ENCODE peak calls at places on chromosomes 2 and 18, in seven cellular contexts. N is left ventricle myocardium inferior, U is uterus, M is kidney, H is spleen, V is WERI-Rb-1, X is brain microvascular endothelial cell. P is an unnamed sample.

GRCh38 chr2:127373362-127374083 is 14.3 kb downstream of the MAP3K2 start:
- DNase-seq in N (no peak), U (no peak), M (no peak), H (no peak), V (no peak), X (no peak), P (no peak)

GRCh38 chr2:111252436-111252835 is 131.7 kb downstream of the BCL2L11 start:
- DNase-seq in N (no peak), U (no peak), M (no peak), H (no peak), V (no peak), X (no peak), P (peak)

GRCh38 chr2:233486778-233487552 is 79.6 kb downstream of the USP40 start:
- DNase-seq in N (no peak), U (no peak), M (peak), H (no peak), V (no peak), X (peak), P (no peak)

GRCh38 chr2:237577956-237578870 is 11.8 kb downstream of the PRLH start:
- DNase-seq in N (no peak), U (no peak), M (no peak), H (peak), V (no peak), X (no peak), P (no peak)

GRCh38 chr2:202014328-202015034 is 19.2 kb upstream of the FZD7 start:
- DNase-seq in N (no peak), U (no peak), M (no peak), H (no peak), V (no peak), X (no peak), P (no peak)

GRCh38 chr2:226575928-226576327 is 223.7 kb downstream of the IRS1 start:
- DNase-seq in N (no peak), U (no peak), M (no peak), H (no peak), V (no peak), X (no peak), P (no peak)

GRCh38 chr2:28343184-28343942 is 49.3 kb upstream of the FOSL2 start:
- DNase-seq in N (peak), U (no peak), M (no peak), H (no peak), V (no peak), X (no peak), P (no peak)

GRCh38 chr2:28434600-28434989 is 41.9 kb downstream of the FOSL2 start:
- DNase-seq in N (no peak), U (no peak), M (no peak), H (peak), V (no peak), X (no peak), P (no peak)

GRCh38 chr2:120904379-120904778 is 168.7 kb downstream of the GLI2 start:
- DNase-seq in N (no peak), U (no peak), M (peak), H (no peak), V (no peak), X (no peak), P (peak)

GRCh38 chr2:229417906-229418305 is 146.8 kb upstream of the PID1 start:
- DNase-seq in N (no peak), U (no peak), M (no peak), H (no peak), V (no peak), X (no peak), P (peak)

GRCh38 chr18:49988733-49989132 is 175.4 kb upstream of the ACAA2 start:
- DNase-seq in N (no peak), U (no peak), M (no peak), H (no peak), V (no peak), X (no peak), P (no peak)

GRCh38 chr2:71667256-71668182 is 214.2 kb downstream of the DYSF start:
- DNase-seq in N (no peak), U (no peak), M (peak), H (peak), V (no peak), X (no peak), P (peak)

GRCh38 chr2:11598228-11598731 is 64.4 kb downstream of the GREB1 start:
- DNase-seq in N (no peak), U (no peak), M (peak), H (no peak), V (no peak), X (no peak), P (no peak)

GRCh38 chr2:51387235-51387634 is 355.3 kb upstream of the NRXN1 start:
- DNase-seq in N (no peak), U (no peak), M (no peak), H (no peak), V (no peak), X (peak), P (no peak)

GRCh38 chr2:128280901-128281321 is 37.8 kb downstream of the HS6ST1 start:
- DNase-seq in N (peak), U (no peak), M (peak), H (peak), V (peak), X (no peak), P (peak)

GRCh38 chr2:53880756-53881155 is 21.0 kb upstream of the GPR75 start:
- DNase-seq in N (no peak), U (no peak), M (no peak), H (no peak), V (no peak), X (no peak), P (no peak)

GRCh38 chr2:207231106-207231860 is 65.5 kb upstream of the KLF7 start:
- DNase-seq in N (no peak), U (no peak), M (no peak), H (no peak), V (no peak), X (no peak), P (no peak)

GRCh38 chr2:142176941-142177340 is 46.1 kb upstream of the LRP1B start:
- DNase-seq in N (no peak), U (no peak), M (no peak), H (no peak), V (peak), X (no peak), P (no peak)

GRCh38 chr2:149040451-149040850 is 2.0 kb downstream of the LYPD6B start:
- DNase-seq in N (no peak), U (no peak), M (no peak), H (no peak), V (peak), X (no peak), P (peak)

GRCh38 chr2:215503381-215503780 is 67.5 kb upstream of the FN1 start:
- DNase-seq in N (no peak), U (no peak), M (no peak), H (no peak), V (no peak), X (no peak), P (no peak)

GRCh38 chr2:239275871-239276812 is 124.7 kb downstream of the HDAC4 start:
- DNase-seq in N (peak), U (peak), M (peak), H (peak), V (peak), X (no peak), P (peak)

GRCh38 chr18:28039078-28039477 is 137.9 kb downstream of the CDH2 start:
- DNase-seq in N (no peak), U (no peak), M (no peak), H (no peak), V (no peak), X (peak), P (no peak)

GRCh38 chr2:169845016-169845415 is 17.8 kb downstream of the UBR3 start:
- DNase-seq in N (no peak), U (no peak), M (no peak), H (no peak), V (no peak), X (no peak), P (no peak)

GRCh38 chr2:131048641-131049040 is 44.6 kb downstream of the FAM168B start:
- DNase-seq in N (no peak), U (no peak), M (peak), H (no peak), V (no peak), X (no peak), P (no peak)

GRCh38 chr2:174522553-174522952 is 35.7 kb upstream of the GPR155 start:
- DNase-seq in N (no peak), U (no peak), M (no peak), H (no peak), V (no peak), X (no peak), P (no peak)

GRCh38 chr2:186009341-186009740 is 270.7 kb downstream of the FSIP2 start:
- DNase-seq in N (no peak), U (no peak), M (no peak), H (no peak), V (no peak), X (no peak), P (peak)

GRCh38 chr2:1715184-1716012 is 28.9 kb downstream of the PXDN start:
- DNase-seq in N (no peak), U (peak), M (peak), H (no peak), V (no peak), X (no peak), P (no peak)

GRCh38 chr2:33848486-33848885 is 249.4 kb upstream of the FAM98A start:
- DNase-seq in N (no peak), U (no peak), M (no peak), H (no peak), V (no peak), X (peak), P (no peak)

GRCh38 chr18:56240405-56240804 is 398.0 kb downstream of the TXNL1 start:
- DNase-seq in N (no peak), U (no peak), M (no peak), H (no peak), V (no peak), X (no peak), P (no peak)

GRCh38 chr2:191109888-191110287 is 40.9 kb downstream of the STAT4 start:
- DNase-seq in N (no peak), U (no peak), M (no peak), H (no peak), V (no peak), X (peak), P (no peak)

GRCh38 chr2:151727593-151728552 is 6.4 kb downstream of the NEB start:
- DNase-seq in N (no peak), U (no peak), M (no peak), H (no peak), V (no peak), X (no peak), P (no peak)

GRCh38 chr2:176395273-176395854 is 126.1 kb downstream of the MTX2 start:
- DNase-seq in N (no peak), U (no peak), M (no peak), H (no peak), V (no peak), X (no peak), P (no peak)

GRCh38 chr18:21599585-21600525 is 649 bp downstream of the ESCO1 start:
- DNase-seq in N (peak), U (no peak), M (peak), H (peak), V (no peak), X (no peak), P (peak)

GRCh38 chr2:241109210-241110088 is 7.4 kb upstream of the MTERF4 start:
- DNase-seq in N (no peak), U (no peak), M (no peak), H (no peak), V (no peak), X (no peak), P (peak)

GRCh38 chr2:241112046-241112445 is 10.0 kb upstream of the MTERF4 start:
- DNase-seq in N (no peak), U (no peak), M (peak), H (no peak), V (no peak), X (no peak), P (no peak)

GRCh38 chr2:241110089-241110606 is 8.1 kb upstream of the MTERF4 start:
- DNase-seq in N (no peak), U (no peak), M (no peak), H (no peak), V (no peak), X (no peak), P (no peak)

GRCh38 chr2:241111443-241111810 is 9.3 kb upstream of the MTERF4 start:
- DNase-seq in N (no peak), U (no peak), M (peak), H (no peak), V (no peak), X (no peak), P (no peak)

DNA sequence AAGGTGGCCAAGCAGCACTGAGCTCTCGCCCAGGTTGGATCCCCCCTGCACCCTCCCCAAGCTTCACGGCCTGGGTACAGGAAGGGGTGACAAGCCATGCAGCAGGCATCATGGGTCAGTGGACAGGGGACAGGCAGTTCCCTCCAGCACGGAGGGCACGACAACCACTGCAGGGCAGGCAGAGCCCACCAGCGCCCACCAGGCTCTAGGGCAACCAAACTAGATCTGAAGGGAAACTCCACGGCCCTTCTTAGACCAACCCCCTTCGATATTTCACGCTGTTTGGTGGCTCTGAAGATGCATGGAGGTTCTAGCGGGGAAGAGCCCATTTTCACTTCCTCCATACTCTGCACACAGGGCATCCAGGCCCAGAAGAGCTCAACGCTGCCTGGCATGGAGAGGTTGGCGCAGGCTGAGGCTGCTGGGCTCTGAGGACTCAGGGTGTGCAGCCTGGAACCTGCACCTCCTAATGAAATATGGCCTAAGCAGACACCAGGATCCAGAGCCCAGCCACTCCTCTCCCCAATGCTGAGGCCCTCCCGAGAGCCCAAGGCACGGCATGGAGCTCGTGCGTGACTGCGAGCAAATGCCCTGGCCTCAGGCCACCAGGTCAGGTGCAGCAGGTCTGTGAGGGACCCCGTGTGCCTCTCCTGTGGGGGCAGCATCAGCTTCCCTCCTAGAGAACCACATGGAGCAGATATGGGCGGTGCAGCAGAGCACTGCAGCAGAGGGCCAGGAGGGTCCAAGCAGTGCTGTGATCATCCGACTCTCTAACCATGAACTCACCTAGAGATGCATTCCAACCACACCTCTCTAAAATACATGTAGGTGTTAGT is 8.7 kb upstream of the MTERF4 start:
- DNase-seq in N (no peak), U (no peak), M (peak), H (peak), V (no peak), X (no peak), P (no peak)
- H3K27ac ChIP-seq in N (no peak), U (no peak), M (no peak), H (peak), V (no peak), X (no peak), P (no peak)

DNA sequence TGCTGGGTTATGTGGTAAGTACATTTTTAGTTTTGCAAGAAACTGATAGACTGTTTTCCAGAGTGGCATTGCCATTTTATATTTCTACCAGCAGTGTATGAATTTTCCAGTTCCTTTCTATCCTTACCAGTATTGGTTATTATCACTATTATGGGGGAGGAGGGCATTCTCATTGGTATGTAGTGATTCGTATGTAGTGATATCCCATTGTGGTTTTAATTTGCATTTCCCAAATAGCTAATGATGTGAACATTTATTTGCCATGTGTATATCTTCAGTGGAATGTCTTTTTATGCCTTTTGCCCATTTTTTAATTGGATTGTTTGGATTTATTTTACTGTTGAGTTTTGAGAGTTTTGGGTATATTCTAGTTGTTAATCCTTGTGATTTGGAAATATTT is 16.9 kb downstream of the EIF5B start:
- DNase-seq in N (no peak), U (no peak), M (no peak), H (no peak), V (no peak), X (no peak), P (no peak)
- H3K27ac ChIP-seq in N (no peak), U (no peak), M (no peak), H (no peak), V (no peak), X (no peak), P (no peak)

GRCh38 chr2:10444463-10444862 is 3.7 kb downstream of the ODC1 start:
- DNase-seq in N (no peak), U (no peak), M (no peak), H (no peak), V (no peak), X (no peak), P (no peak)
- H3K27ac ChIP-seq in N (no peak), U (no peak), M (no peak), H (no peak), V (no peak), X (no peak), P (no peak)

GRCh38 chr2:234678721-234679120 is 181.8 kb upstream of the ARL4C start:
- DNase-seq in N (no peak), U (no peak), M (no peak), H (no peak), V (peak), X (peak), P (peak)

GRCh38 chr2:234676109-234676858 is 179.4 kb upstream of the ARL4C start:
- DNase-seq in N (no peak), U (no peak), M (no peak), H (no peak), V (no peak), X (no peak), P (peak)

GRCh38 chr2:234674781-234675201 is 177.9 kb upstream of the ARL4C start:
- DNase-seq in N (no peak), U (no peak), M (no peak), H (no peak), V (no peak), X (peak), P (peak)

GRCh38 chr2:234677758-234678538 is 181.1 kb upstream of the ARL4C start:
- DNase-seq in N (no peak), U (no peak), M (no peak), H (no peak), V (no peak), X (peak), P (peak)

DNA sequence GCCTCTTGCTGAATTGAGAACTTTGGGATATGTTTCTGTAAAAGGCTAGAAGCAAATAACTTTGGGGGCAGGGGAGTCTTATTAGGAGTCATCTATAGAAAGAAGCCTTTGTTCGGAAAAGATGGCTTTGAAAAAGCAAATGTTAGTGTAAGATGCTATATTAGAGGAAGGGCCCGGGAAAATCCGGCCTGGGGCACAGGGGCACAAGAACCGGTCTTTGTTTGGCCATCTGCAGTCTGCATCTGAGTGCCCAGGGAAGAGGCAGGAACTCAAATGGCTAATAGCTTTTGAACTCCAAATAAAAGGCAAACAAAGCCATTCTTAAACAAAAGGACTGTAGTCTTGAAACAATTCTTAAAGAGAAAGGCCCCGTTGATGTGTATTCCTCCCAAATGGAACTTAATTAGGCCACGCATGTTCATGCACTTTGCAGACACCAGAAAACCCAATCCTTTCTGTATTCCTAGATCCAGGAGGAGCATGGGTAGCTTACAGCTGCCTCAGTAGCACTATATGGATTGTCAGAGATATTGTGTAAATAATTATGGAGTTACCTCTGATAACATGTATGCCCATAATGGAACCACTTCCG is 180.1 kb upstream of the ARL4C start:
- DNase-seq in N (no peak), U (no peak), M (no peak), H (no peak), V (no peak), X (no peak), P (peak)
- H3K27ac ChIP-seq in N (no peak), U (no peak), M (no peak), H (no peak), V (no peak), X (no peak), P (peak)

DNA sequence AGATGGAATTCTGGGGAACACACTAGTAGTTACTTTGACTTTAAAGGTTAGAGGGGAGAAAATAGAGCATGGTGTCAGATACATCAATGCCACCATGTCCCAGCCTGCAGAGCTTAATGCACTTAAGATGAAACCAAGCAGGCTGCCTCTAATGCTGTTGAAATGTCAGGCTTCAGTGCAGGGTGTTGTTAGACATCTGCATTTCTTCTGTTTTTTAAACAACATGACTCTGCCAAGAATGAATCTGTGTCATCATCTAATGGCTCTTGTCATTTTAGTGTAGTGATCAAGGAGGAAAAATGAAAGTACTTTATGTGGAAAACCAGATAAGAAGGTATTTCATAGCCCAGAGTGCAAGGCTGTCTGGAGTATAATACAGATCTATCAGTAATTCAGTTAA is 29.9 kb downstream of the LYPD1 start:
- DNase-seq in N (no peak), U (no peak), M (no peak), H (no peak), V (no peak), X (no peak), P (no peak)
- H3K27ac ChIP-seq in N (no peak), U (no peak), M (no peak), H (no peak), V (no peak), X (no peak), P (no peak)

GRCh38 chr2:132656213-132656612 is 13.8 kb downstream of the LYPD1 start:
- DNase-seq in N (no peak), U (no peak), M (no peak), H (no peak), V (no peak), X (no peak), P (no peak)
- H3K27ac ChIP-seq in N (no peak), U (no peak), M (no peak), H (no peak), V (no peak), X (no peak), P (no peak)

DNA sequence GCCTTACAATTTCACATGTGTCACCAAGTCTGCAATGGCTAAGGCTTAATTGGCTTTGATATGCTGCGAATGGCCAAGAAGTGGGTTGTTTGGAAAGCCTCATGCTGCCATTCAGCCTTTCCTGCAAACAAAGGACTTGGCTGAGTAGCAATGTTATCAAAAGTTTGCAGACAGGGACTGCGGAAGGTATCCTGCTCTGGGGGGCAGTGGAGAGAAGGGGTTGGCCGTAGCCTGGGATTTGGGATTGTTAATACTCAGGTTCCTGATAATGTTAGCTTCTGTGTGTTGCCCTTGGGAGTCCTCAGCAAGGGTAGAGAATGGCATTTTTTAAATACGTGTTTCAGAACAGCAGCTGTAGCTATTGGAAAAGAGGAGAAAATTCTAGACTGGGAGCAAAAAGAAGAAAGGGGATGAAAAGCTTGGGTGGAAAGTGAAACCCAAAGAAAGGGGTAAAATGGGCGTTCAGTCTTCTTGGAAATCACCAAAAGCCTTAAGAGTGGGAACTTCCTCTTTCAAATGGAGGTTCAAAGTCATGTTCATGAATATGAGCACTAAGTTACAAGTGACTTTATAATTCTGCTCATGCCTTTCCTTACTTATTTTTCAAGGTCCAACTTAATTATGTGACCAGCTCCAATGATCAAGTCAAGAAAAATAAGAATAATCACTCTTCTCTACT is 325.1 kb downstream of the RNF144A start:
- DNase-seq in N (no peak), U (no peak), M (no peak), H (no peak), V (no peak), X (no peak), P (peak)
- H3K27ac ChIP-seq in N (no peak), U (no peak), M (no peak), H (no peak), V (no peak), X (no peak), P (no peak)

P was measured in endodermal cell.